ENCODE peak calls at places on chromosomes 11 and 22, in four cellular contexts. S is stimulated activated CD4-positive, alpha-beta T cell treated with anti-CD3 and anti-CD28 coated beads, Interleukin-4, amount 100 ng/mL, for 24 hours; L is SHP77; G is Calu3. C is an unnamed sample.

GRCh38 chr11:2578934-2579280 is 120.9 kb downstream of the KCNQ1OT1 start:
- DNase-seq in L (no peak), S (no peak), G (no peak), C (no peak)

GRCh38 chr11:75468534-75469340 is 35.7 kb upstream of the KLHL35 start:
- DNase-seq in S (no peak), L (peak), G (no peak), C (peak)

GRCh38 chr22:24432059-24432853 is 4.9 kb downstream of the ADORA2A start:
- DNase-seq in G (peak), S (no peak), L (peak), C (no peak)

GRCh38 chr22:39808087-39808486 is 85.5 kb downstream of the ENTHD1 start:
- DNase-seq in S (peak), L (peak), G (peak), C (peak)

GRCh38 chr11:623999-624704 is 603 bp downstream of the CDHR5 start:
- DNase-seq in S (no peak), L (no peak), G (peak), C (no peak)

GRCh38 chr11:27524155-27524554 is 17.6 kb upstream of the LIN7C start:
- DNase-seq in G (no peak), S (no peak), L (no peak), C (peak)

GRCh38 chr22:33896801-33897620 is 23.3 kb downstream of the LARGE1 start:
- DNase-seq in S (no peak), L (no peak), G (no peak), C (peak)

GRCh38 chr11:12725863-12726666 is 51.8 kb downstream of the TEAD1 start:
- DNase-seq in L (no peak), G (no peak), S (no peak), C (no peak)

GRCh38 chr22:21567456-21568206 is at the start of gene UBE2L3:
- DNase-seq in G (peak), L (peak), S (peak), C (peak)

GRCh38 chr22:17980638-17981051 is 43.7 kb downstream of the MICAL3 start:
- DNase-seq in G (peak), S (peak), L (no peak), C (peak)

GRCh38 chr22:36079041-36079440 is 50.4 kb upstream of the RBFOX2 start:
- DNase-seq in G (no peak), L (no peak), S (no peak), C (no peak)

GRCh38 chr11:128854801-128855200 is 12.3 kb downstream of the KCNJ1 start:
- DNase-seq in S (no peak), G (no peak), L (no peak), C (no peak)

GRCh38 chr22:34437140-34437539 is 516.9 kb upstream of the LARGE1 start:
- DNase-seq in L (no peak), S (no peak), G (no peak), C (no peak)

GRCh38 chr11:72511393-72512047 is 77.2 kb upstream of the CLPB start:
- DNase-seq in G (no peak), S (no peak), L (no peak), C (no peak)

GRCh38 chr11:68216171-68216938 is 3.3 kb upstream of the KMT5B start:
- DNase-seq in S (no peak), G (peak), L (peak), C (no peak)

GRCh38 chr11:67345949-67346819 is 7.2 kb downstream of the POLD4 start:
- DNase-seq in L (peak), S (no peak), G (peak), C (peak)

GRCh38 chr11:86978756-86979608 is 23.8 kb upstream of the FZD4 start:
- DNase-seq in G (no peak), L (peak), S (no peak), C (peak)

GRCh38 chr11:34346551-34346950 is 11.3 kb downstream of the ABTB2 start:
- DNase-seq in G (peak), S (no peak), L (no peak), C (no peak)

GRCh38 chr11:120858740-120859139 is 165.2 kb upstream of the TBCEL start:
- DNase-seq in S (no peak), L (no peak), G (no peak), C (no peak)

GRCh38 chr22:48362736-48363404 is 1464.8 kb downstream of the BRD1 start:
- DNase-seq in G (no peak), L (no peak), S (no peak), C (no peak)

GRCh38 chr11:9752091-9752490 is 88.2 kb downstream of the SWAP70 start:
- DNase-seq in L (no peak), G (no peak), S (no peak), C (peak)

GRCh38 chr11:44987506-44987905 is 36.8 kb upstream of the TP53I11 start:
- DNase-seq in G (no peak), L (no peak), S (no peak), C (no peak)

GRCh38 chr11:119875841-119876600 is 147.0 kb upstream of the NECTIN1 start:
- DNase-seq in L (no peak), S (no peak), G (no peak), C (no peak)

GRCh38 chr22:37020192-37020479 is 594 bp downstream of the MPST start:
- DNase-seq in S (no peak), G (no peak), L (peak), C (peak)

GRCh38 chr22:21927174-21927823 is 25.3 kb downstream of the PPM1F start:
- DNase-seq in S (no peak), L (no peak), G (no peak), C (peak)

GRCh38 chr22:38706101-38706884 is 549 bp downstream of the GTPBP1 start:
- DNase-seq in S (peak), G (peak), L (no peak), C (peak)

GRCh38 chr11:19853901-19854300 is 141.3 kb downstream of the NAV2 start:
- DNase-seq in S (no peak), L (no peak), G (no peak), C (no peak)

GRCh38 chr11:119493712-119494111 is 70.7 kb upstream of the THY1 start:
- DNase-seq in L (no peak), G (peak), S (no peak), C (peak)

GRCh38 chr22:21709688-21710087 is 25.9 kb downstream of the YPEL1 start:
- DNase-seq in S (no peak), L (no peak), G (no peak), C (no peak)

GRCh38 chr11:28346721-28347120 is 238.5 kb downstream of the METTL15 start:
- DNase-seq in L (no peak), G (no peak), S (no peak), C (no peak)

GRCh38 chr11:134207538-134208239 is 16.1 kb downstream of the NCAPD3 start:
- DNase-seq in S (peak), L (no peak), G (peak), C (peak)

GRCh38 chr22:38415561-38416321 is 39.3 kb downstream of the KCNJ4 start:
- DNase-seq in L (peak), G (no peak), S (no peak), C (no peak)

GRCh38 chr11:12077535-12078280 is 32.7 kb upstream of the MICAL2 start:
- DNase-seq in S (no peak), L (no peak), G (no peak), C (no peak)

GRCh38 chr22:39453765-39454378 is 2.9 kb upstream of the MGAT3 start:
- DNase-seq in S (no peak), L (no peak), G (peak), C (peak)

C was measured in NB4.